ENCODE peak calls at places on chromosomes 16 and 17, in four cellular contexts. O is ovary, C is upper lobe of left lung, H is HCT116. L is an unnamed sample.

GRCh38 chr16:18983565-18984424 is at the start of gene TMC7:
- DNase-seq in O (peak), C (peak), H (peak), L (peak)

GRCh38 chr16:84138824-84139627 is 6.0 kb downstream of the HSDL1 start:
- DNase-seq in H (peak), C (no peak), O (no peak), L (peak)

GRCh38 chr17:41925991-41926590 is 4.3 kb upstream of the ODAD4 start:
- DNase-seq in O (no peak), H (no peak), C (no peak), L (no peak)

GRCh38 chr17:50127661-50128361 is 2.1 kb downstream of the SAMD14 start:
- DNase-seq in H (no peak), C (no peak), O (no peak), L (no peak)

GRCh38 chr16:48409839-48410610 is 24.8 kb upstream of the SIAH1 start:
- DNase-seq in O (peak), H (no peak), C (no peak), L (no peak)

GRCh38 chr17:79126139-79126538 is 51.5 kb downstream of the ENGASE start:
- DNase-seq in H (no peak), O (no peak), C (peak), L (peak)

GRCh38 chr17:67492251-67492740 is 115.2 kb downstream of the PITPNC1 start:
- DNase-seq in O (no peak), H (no peak), C (no peak), L (no peak)

GRCh38 chr16:75703341-75703740 is 2.1 kb upstream of the DUXB start:
- DNase-seq in O (no peak), H (no peak), C (no peak), L (no peak)

GRCh38 chr17:82933911-82934310 is 94.1 kb upstream of the ZNF750 start:
- DNase-seq in H (no peak), O (no peak), C (no peak), L (no peak)

GRCh38 chr16:23847938-23848337 is 12.2 kb downstream of the PRKCB start:
- DNase-seq in C (no peak), H (no peak), O (no peak), L (no peak)

GRCh38 chr16:84800579-84800978 is 19.2 kb upstream of the CRISPLD2 start:
- DNase-seq in C (no peak), H (no peak), O (no peak), L (no peak)

GRCh38 chr17:63571632-63572310 is 21.5 kb downstream of the DCAF7 start:
- DNase-seq in C (no peak), H (no peak), O (no peak), L (no peak)

GRCh38 chr17:41914358-41914766 is 4.4 kb downstream of the ACLY start:
- DNase-seq in H (no peak), C (no peak), O (no peak), L (no peak)

GRCh38 chr16:83118365-83118764 is 491.6 kb downstream of the CDH13 start:
- DNase-seq in C (no peak), H (no peak), O (no peak), L (no peak)

GRCh38 chr17:19369107-19369778 is 6.7 kb upstream of the B9D1 start:
- DNase-seq in H (no peak), O (peak), C (no peak), L (no peak)
- H3K27ac ChIP-seq in H (no peak), O (no peak), C (peak), L (no peak)

GRCh38 chr17:76250141-76250540 is 9.8 kb upstream of the RNF157 start:
- DNase-seq in H (no peak), O (no peak), C (no peak), L (no peak)

GRCh38 chr17:76247304-76247703 is 7.0 kb upstream of the RNF157 start:
- DNase-seq in O (no peak), H (no peak), C (no peak), L (no peak)

GRCh38 chr17:76251478-76252039 is 11.3 kb upstream of the RNF157 start:
- DNase-seq in O (no peak), C (no peak), H (no peak), L (no peak)

GRCh38 chr17:76246080-76247066 is 6.1 kb upstream of the RNF157 start:
- DNase-seq in O (no peak), C (no peak), H (no peak), L (no peak)

GRCh38 chr17:76248013-76248782 is 7.9 kb upstream of the RNF157 start:
- DNase-seq in H (no peak), O (no peak), C (no peak), L (no peak)
- TF ChIP-seq CTCF in H (peak), O (no peak), C (no peak), L (no peak)

GRCh38 chr16:58252716-58253115 is 42.1 kb downstream of the PRSS54 start:
- DNase-seq in C (no peak), O (no peak), H (no peak), L (no peak)

GRCh38 chr16:58249388-58249779 is 45.4 kb downstream of the PRSS54 start:
- DNase-seq in H (no peak), C (no peak), O (no peak), L (no peak)

GRCh38 chr16:58249780-58250478 is 44.9 kb downstream of the PRSS54 start:
- DNase-seq in H (peak), C (peak), O (peak), L (peak)
- TF ChIP-seq POLR2A in H (peak), C (no peak), O (no peak), L (no peak)

DNA sequence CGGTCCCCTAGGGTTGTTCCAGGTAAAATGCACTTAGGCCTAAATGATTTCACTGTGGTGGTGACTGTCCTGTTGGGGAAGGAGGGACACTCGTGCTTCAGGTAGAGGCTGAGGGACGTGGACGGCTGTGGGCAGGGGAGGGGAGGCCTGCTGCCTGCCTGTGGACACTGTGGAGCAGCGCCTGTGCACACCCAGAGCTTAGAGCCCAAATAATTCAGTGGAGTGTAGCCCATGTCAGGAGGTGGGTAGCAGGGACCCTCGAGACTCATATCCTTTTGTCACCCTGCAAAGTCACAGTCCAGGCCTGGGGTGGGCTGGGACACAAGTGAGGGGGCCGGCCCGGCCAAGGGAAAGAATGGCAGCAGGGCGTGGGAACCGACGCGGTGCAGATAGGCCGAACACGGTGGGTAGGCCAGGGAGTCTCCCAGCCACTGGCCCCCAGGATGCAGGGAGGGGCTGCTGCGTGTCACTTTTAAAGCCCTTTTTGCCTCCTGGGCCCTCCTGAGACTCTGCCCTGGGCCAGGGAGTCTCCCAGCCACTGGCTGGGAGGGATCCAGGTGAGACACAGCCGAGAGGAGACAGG is 733 bp upstream of the NHERF2 start:
- DNase-seq in O (no peak), H (no peak), C (no peak), L (no peak)
- H3K27ac ChIP-seq in O (no peak), H (peak), C (peak), L (peak)

GRCh38 chr17:80960037-80960796 is 31.4 kb upstream of the CHMP6 start:
- DNase-seq in O (no peak), C (peak), H (no peak), L (no peak)

GRCh38 chr17:80962356-80963329 is 29.0 kb upstream of the CHMP6 start:
- DNase-seq in O (no peak), C (peak), H (no peak), L (no peak)

GRCh38 chr17:80960797-80961452 is 30.7 kb upstream of the CHMP6 start:
- DNase-seq in C (peak), O (no peak), H (no peak), L (no peak)

GRCh38 chr17:80961931-80962330 is 29.7 kb upstream of the CHMP6 start:
- DNase-seq in C (no peak), O (no peak), H (no peak), L (no peak)

GRCh38 chr17:80961516-80961915 is 30.1 kb upstream of the CHMP6 start:
- DNase-seq in H (no peak), O (no peak), C (peak), L (no peak)
- TF ChIP-seq CTCF in H (peak), O (no peak), C (no peak), L (no peak)

DNA sequence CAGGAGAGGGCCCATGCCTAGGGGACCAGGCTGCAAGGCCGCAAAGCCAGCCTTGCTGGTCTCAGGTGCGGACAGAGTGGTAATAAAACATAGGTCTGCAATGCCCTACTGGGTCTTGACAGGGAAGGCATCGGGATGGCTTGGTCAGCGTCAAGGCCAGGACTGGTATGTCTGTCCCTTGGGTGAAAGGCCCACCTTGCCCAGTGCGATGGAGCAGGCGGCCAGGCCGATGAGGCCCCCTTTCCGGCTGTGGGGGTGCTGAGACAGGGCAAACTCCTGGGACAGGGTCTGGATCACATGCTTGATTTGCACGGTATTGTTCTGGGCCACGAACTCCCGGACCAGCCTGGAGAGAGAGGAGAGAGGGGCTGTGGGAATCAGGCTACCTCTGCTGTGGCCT is 14.9 kb downstream of the VAC14 start:
- DNase-seq in C (peak), H (no peak), O (no peak), L (no peak)
- TF ChIP-seq POLR2A in C (no peak), H (no peak), O (no peak), L (no peak)